ENCODE peak calls at places on chromosomes 3 and 15, in seven cellular contexts. X is WERI-Rb-1, V is skeletal muscle cell, U is prostate gland, M is GM23248, I is Caco-2, F is uterus. Y is an unnamed sample.

GRCh38 chr3:124985358-124985757 is 50.8 kb upstream of the MUC13 start:
- DNase-seq in X (no peak), V (peak), U (no peak), M (peak), I (no peak), F (no peak), Y (peak)

GRCh38 chr3:1693145-1693544 is 405.5 kb upstream of the CNTN4 start:
- DNase-seq in X (no peak), V (no peak), U (no peak), M (no peak), I (no peak), F (no peak), Y (no peak)

GRCh38 chr3:194140520-194141414 is 4.8 kb downstream of the HES1 start:
- DNase-seq in X (no peak), V (no peak), U (no peak), M (peak), I (peak), F (peak), Y (peak)

GRCh38 chr3:119794401-119794800 is 12.5 kb downstream of the NR1I2 start:
- DNase-seq in X (no peak), V (no peak), U (no peak), M (no peak), I (no peak), F (no peak), Y (no peak)

GRCh38 chr3:99952306-99952705 is 134.6 kb downstream of the CMSS1 start:
- DNase-seq in X (no peak), V (no peak), U (no peak), M (peak), I (no peak), F (no peak), Y (no peak)

GRCh38 chr15:81400640-81401236 is 26.7 kb upstream of the TMC3 start:
- DNase-seq in X (peak), V (no peak), U (peak), M (peak), I (no peak), F (no peak), Y (no peak)

GRCh38 chr3:56251343-56251945 is 216.8 kb downstream of the ERC2 start:
- DNase-seq in X (no peak), V (peak), U (peak), M (peak), I (no peak), F (peak), Y (peak)

GRCh38 chr3:142115927-142116668 is 33.2 kb downstream of the TFDP2 start:
- DNase-seq in X (no peak), V (no peak), U (no peak), M (no peak), I (no peak), F (no peak), Y (no peak)

GRCh38 chr3:46682974-46683373 is 10.5 kb downstream of the ALS2CL start:
- DNase-seq in X (no peak), V (no peak), U (no peak), M (no peak), I (no peak), F (no peak), Y (no peak)

GRCh38 chr3:71726106-71726505 is 904 bp upstream of the EIF4E3 start:
- DNase-seq in X (no peak), V (no peak), U (no peak), M (no peak), I (no peak), F (no peak), Y (no peak)

GRCh38 chr3:46998121-46998851 is 18.8 kb downstream of the NBEAL2 start:
- DNase-seq in X (peak), V (no peak), U (peak), M (peak), I (peak), F (no peak), Y (peak)

GRCh38 chr3:64975138-64975537 is 287.3 kb upstream of the ADAMTS9 start:
- DNase-seq in X (no peak), V (no peak), U (peak), M (no peak), I (no peak), F (no peak), Y (no peak)

GRCh38 chr3:127853681-127854080 is 31.4 kb upstream of the MGLL start:
- DNase-seq in X (peak), V (no peak), U (no peak), M (no peak), I (peak), F (no peak), Y (no peak)

GRCh38 chr3:107111889-107112288 is 265.4 kb upstream of the CCDC54 start:
- DNase-seq in X (no peak), V (no peak), U (no peak), M (no peak), I (no peak), F (no peak), Y (no peak)

GRCh38 chr3:54951405-54951804 is 23.5 kb upstream of the LRTM1 start:
- DNase-seq in X (peak), V (peak), U (peak), M (peak), I (peak), F (peak), Y (peak)

GRCh38 chr15:38130739-38131498 is 121.7 kb upstream of the SPRED1 start:
- DNase-seq in X (peak), V (peak), U (peak), M (peak), I (no peak), F (peak), Y (peak)

GRCh38 chr3:24168977-24169376 is 223.9 kb downstream of the NR1D2 start:
- DNase-seq in X (no peak), V (no peak), U (no peak), M (no peak), I (no peak), F (no peak), Y (no peak)

GRCh38 chr15:55739641-55740040 is 3.3 kb downstream of the PRTG start:
- DNase-seq in X (no peak), V (no peak), U (no peak), M (no peak), I (no peak), F (no peak), Y (no peak)

GRCh38 chr15:55741592-55742497 is 1.1 kb downstream of the PRTG start:
- DNase-seq in X (peak), V (no peak), U (no peak), M (no peak), I (no peak), F (no peak), Y (no peak)

GRCh38 chr15:55742498-55742926 is 440 bp downstream of the PRTG start:
- DNase-seq in X (peak), V (no peak), U (no peak), M (peak), I (peak), F (peak), Y (peak)

GRCh38 chr15:55740479-55740878 is 2.5 kb downstream of the PRTG start:
- DNase-seq in X (no peak), V (no peak), U (no peak), M (no peak), I (no peak), F (no peak), Y (no peak)

GRCh38 chr15:55740981-55741591 is 1.9 kb downstream of the PRTG start:
- DNase-seq in X (no peak), V (no peak), U (no peak), M (no peak), I (no peak), F (no peak), Y (no peak)
- H3K4me3 ChIP-seq in X (peak), V (peak), U (peak), M (no peak), I (peak), F (peak), Y (peak)

GRCh38 chr3:168467085-168467714 is 371.5 kb upstream of the GOLIM4 start:
- DNase-seq in X (peak), V (no peak), U (no peak), M (peak), I (no peak), F (no peak), Y (peak)
- H3K4me3 ChIP-seq in X (no peak), V (no peak), U (no peak), M (no peak), I (no peak), F (no peak), Y (no peak)

GRCh38 chr15:33126559-33127290 is 67.8 kb downstream of the FMN1 start:
- DNase-seq in X (no peak), V (peak), U (peak), M (peak), I (no peak), F (peak), Y (no peak)

GRCh38 chr15:33131880-33132279 is 62.6 kb downstream of the FMN1 start:
- DNase-seq in X (no peak), V (peak), U (no peak), M (no peak), I (no peak), F (no peak), Y (no peak)

GRCh38 chr15:33124275-33124674 is 70.2 kb downstream of the FMN1 start:
- DNase-seq in X (no peak), V (no peak), U (no peak), M (no peak), I (no peak), F (no peak), Y (no peak)

GRCh38 chr15:33125883-33126535 is 68.5 kb downstream of the FMN1 start:
- DNase-seq in X (no peak), V (no peak), U (no peak), M (no peak), I (no peak), F (no peak), Y (no peak)
- H3K4me3 ChIP-seq in X (no peak), V (no peak), U (no peak), M (no peak), I (no peak), F (no peak), Y (no peak)

DNA sequence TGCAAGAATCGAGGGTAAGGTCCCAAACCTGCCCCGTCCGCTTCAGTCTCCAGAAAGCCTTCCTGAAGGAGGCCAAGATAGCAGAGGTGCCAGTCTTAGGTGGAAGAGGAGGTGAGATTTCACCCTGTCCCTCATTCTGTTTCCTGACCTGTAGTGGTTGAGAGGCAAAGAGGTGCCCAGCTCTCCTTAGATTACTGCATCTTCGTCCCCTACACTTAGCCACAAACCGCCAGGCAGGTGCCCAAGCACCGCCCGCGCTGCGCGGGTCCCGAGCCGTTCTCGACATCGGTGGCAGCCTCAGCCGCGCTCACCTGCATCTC is 23.8 kb upstream of the POLG start:
- DNase-seq in X (no peak), V (no peak), U (no peak), M (no peak), I (no peak), F (no peak), Y (no peak)
- H3K4me3 ChIP-seq in X (peak), V (peak), U (peak), M (peak), I (peak), F (no peak), Y (peak)

GRCh38 chr15:52379395-52380111 is 83.9 kb upstream of the MYO5C start:
- DNase-seq in X (no peak), V (no peak), U (no peak), M (no peak), I (no peak), F (no peak), Y (no peak)

GRCh38 chr15:52383100-52383588 is 87.5 kb upstream of the MYO5C start:
- DNase-seq in X (no peak), V (no peak), U (no peak), M (peak), I (no peak), F (no peak), Y (no peak)

GRCh38 chr15:52382647-52383046 is 87.0 kb upstream of the MYO5C start:
- DNase-seq in X (no peak), V (no peak), U (no peak), M (no peak), I (no peak), F (no peak), Y (no peak)

DNA sequence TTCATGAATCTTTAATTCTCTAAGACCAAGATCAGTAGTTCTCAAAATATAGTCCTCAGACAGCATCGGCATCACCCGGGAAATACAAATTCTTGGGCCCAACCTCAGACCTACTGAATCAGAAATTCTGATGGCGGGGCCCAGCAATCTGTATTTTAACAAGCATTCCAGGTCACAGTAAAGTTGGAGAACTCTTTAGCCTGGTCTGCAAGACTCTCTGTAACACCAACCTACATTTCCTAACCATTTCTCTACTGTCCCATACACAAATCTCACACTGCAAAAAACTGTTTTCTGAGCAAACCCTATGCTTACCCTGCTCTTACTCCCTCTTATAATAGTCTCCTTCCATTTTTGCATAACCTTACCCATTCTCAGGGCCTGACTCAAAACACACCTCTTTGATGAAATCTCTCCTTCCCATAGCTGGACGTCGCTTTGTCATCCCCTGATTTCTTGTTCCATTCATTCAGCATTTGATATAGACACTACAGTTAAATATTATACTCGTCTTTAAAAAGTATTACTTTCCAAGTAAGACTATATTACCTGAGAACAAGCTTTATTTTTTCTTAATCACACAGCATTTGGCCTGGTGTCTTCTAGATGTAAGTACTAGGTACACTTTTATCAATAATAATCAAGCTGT is 83.3 kb upstream of the MYO5C start:
- DNase-seq in X (no peak), V (no peak), U (no peak), M (no peak), I (no peak), F (no peak), Y (no peak)
- H3K4me3 ChIP-seq in X (no peak), V (no peak), U (no peak), M (no peak), I (no peak), F (no peak), Y (no peak)

DNA sequence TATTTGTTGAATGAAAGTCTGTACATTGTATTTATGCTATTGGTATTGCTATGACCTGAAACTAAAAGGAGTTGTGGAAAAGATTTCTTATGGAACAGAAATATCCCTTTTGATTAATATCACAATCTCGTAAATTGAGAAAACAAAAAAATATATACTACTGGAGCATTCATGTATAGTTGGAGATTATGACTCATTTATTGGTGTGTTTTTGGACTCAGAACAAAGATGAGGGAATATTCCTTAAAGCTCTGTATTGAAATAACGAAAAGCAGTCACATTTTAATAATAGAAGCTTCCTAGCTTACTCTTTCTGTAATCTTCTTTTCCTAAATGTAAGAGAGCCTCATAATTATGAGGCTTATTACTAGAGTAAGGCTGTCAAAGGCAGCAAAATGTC is 14.3 kb downstream of the CTNNB1 start:
- DNase-seq in X (no peak), V (no peak), U (no peak), M (peak), I (no peak), F (no peak), Y (no peak)
- H3K4me3 ChIP-seq in X (no peak), V (no peak), U (no peak), M (no peak), I (no peak), F (no peak), Y (no peak)

GRCh38 chr3:169641167-169641566 is 22.3 kb downstream of the MECOM start:
- DNase-seq in X (no peak), V (no peak), U (no peak), M (no peak), I (no peak), F (no peak), Y (no peak)
- H3K4me3 ChIP-seq in X (no peak), V (no peak), U (no peak), M (no peak), I (no peak), F (no peak), Y (no peak)